ENCODE peak calls at places on chromosomes 11 and 22, in ten cellular contexts. B is effector memory CD4-positive, alpha-beta T cell; H is adipocyte; L is neural progenitor cell; D is left ventricle myocardium inferior; S is pancreas; Y is CD8-positive, alpha-beta T cell; X is aorta; E is BJ; U is heart right ventricle. C is an unnamed sample.
A peak's percentile ranks its signal among the peaks of the same experiment; 100 is the strongest.

GRCh38 chr22:25013634-25014033 is 61.1 kb downstream of the KIAA1671 start:
- DNase-seq in U (peak; percentile 55), X (no peak), S (no peak), B (no peak), H (no peak), L (no peak), E (no peak), D (peak; percentile 37), Y (no peak), C (no peak)

GRCh38 chr22:19207902-19208283 is 29.4 kb upstream of the SLC25A1 start:
- DNase-seq in S (no peak), Y (no peak), D (no peak), H (no peak), L (no peak), X (no peak), E (no peak), U (no peak), B (no peak), C (no peak)

GRCh38 chr11:21711341-21711740 is 481.5 kb upstream of the ANO5 start:
- DNase-seq in L (no peak), S (no peak), B (no peak), D (no peak), E (no peak), U (no peak), X (no peak), H (no peak), Y (no peak), C (no peak)

GRCh38 chr11:72238040-72238450 is 5.9 kb downstream of the PHOX2A start:
- DNase-seq in D (no peak), S (peak; percentile 78), X (no peak), U (peak; percentile 33), E (no peak), L (peak; percentile 90), B (no peak), H (peak; percentile 64), Y (peak; percentile 14), C (no peak)

GRCh38 chr22:24181088-24181995 is at the start of gene SUSD2:
- DNase-seq in D (peak; percentile 34), X (no peak), L (peak; percentile 59), U (no peak), E (no peak), S (peak; percentile 69), Y (no peak), H (no peak), B (no peak), C (no peak)

GRCh38 chr11:104033134-104033533 is 3.3 kb upstream of the DDI1 start:
- DNase-seq in S (no peak), L (no peak), Y (no peak), U (no peak), E (no peak), D (no peak), B (no peak), H (peak; percentile 79), X (no peak), C (no peak)

GRCh38 chr22:48453751-48454485 is 1373.8 kb downstream of the BRD1 start:
- DNase-seq in S (no peak), H (no peak), X (no peak), Y (no peak), U (no peak), D (no peak), L (no peak), B (no peak), E (no peak), C (no peak)

GRCh38 chr11:115626414-115626813 is 122.2 kb upstream of the CADM1 start:
- DNase-seq in X (no peak), E (no peak), L (no peak), S (no peak), U (no peak), B (no peak), D (no peak), Y (no peak), H (no peak), C (no peak)

GRCh38 chr11:67670316-67671210 is 3.9 kb downstream of the ALDH3B2 start:
- DNase-seq in X (no peak), S (no peak), H (no peak), D (no peak), B (no peak), Y (no peak), U (no peak), L (no peak), E (no peak), C (no peak)
- H3K36me3 ChIP-seq in X (no peaks in the 10 kb centered on the region), S (no peaks in the 10 kb centered on the region), H (no peaks in the 10 kb centered on the region), D (no peaks in the 10 kb centered on the region), B (no peaks in the 10 kb centered on the region), Y (no peaks in the 10 kb centered on the region), U (no peaks in the 10 kb centered on the region), L (no peaks in the 10 kb centered on the region), E (no peaks in the 10 kb centered on the region), C (no peaks in the 10 kb centered on the region)

GRCh38 chr11:60917267-60917666 is 3.3 kb downstream of the TMEM109 start:
- DNase-seq in B (no peak), D (no peak), U (no peak), H (no peak), E (no peak), Y (no peak), S (no peak), X (no peak), L (no peak), C (no peak)

GRCh38 chr11:60919320-60919719 is 4.9 kb upstream of the TMEM132A start:
- DNase-seq in U (no peak), H (no peak), B (no peak), Y (no peak), S (no peak), E (no peak), X (no peak), D (no peak), L (no peak), C (no peak)

GRCh38 chr11:60919956-60920355 is 4.3 kb upstream of the TMEM132A start:
- DNase-seq in U (no peak), D (no peak), E (no peak), Y (no peak), L (no peak), X (no peak), S (no peak), H (no peak), B (no peak), C (no peak)

GRCh38 chr11:60918941-60919275 is 5.0 kb downstream of the TMEM109 start:
- DNase-seq in H (no peak), B (no peak), E (no peak), L (no peak), X (no peak), Y (no peak), D (no peak), S (no peak), U (no peak), C (no peak)

DNA sequence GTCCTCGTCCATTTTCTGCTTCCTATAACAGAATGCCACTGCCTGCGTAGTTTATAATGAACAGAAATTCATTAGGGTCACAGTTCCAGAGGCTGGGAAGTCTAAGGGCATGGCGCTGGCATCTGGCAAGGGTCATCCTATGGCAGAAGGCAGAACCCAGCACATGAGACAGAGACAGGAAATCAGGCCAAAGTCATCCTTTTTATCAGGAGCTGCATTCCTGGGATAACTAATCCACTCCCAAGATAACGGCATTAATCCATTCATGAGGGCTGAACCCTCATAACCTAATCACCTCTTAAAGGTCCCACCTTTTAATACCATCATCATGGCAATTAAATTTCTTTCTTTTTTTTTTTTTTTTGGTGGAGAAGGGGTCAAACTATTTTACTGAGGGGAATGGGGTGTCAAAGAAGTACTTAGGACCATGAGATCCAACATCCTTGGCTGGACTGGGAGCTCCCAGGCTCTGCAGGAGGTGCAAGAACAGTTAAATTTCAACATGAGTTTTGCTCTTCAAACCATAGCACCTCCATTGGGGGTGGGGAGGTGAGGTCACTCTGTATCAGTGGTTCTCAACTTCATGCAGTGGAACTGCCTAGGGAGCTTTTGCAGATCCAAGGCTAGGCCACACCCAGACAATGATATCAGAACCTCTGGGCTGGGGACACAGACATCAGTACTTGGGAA is 4.4 kb downstream of the TMEM109 start:
- DNase-seq in E (no peak), S (no peak), L (no peak), Y (no peak), B (no peak), X (no peak), H (no peak), U (no peak), D (no peak), C (no peak)
- H3K36me3 ChIP-seq in E (peaks cover 10% of the 10 kb centered on the region), S (peaks cover 26% of the 10 kb centered on the region), L (no peaks in the 10 kb centered on the region), Y (peaks cover 20% of the 10 kb centered on the region), B (peaks cover 39% of the 10 kb centered on the region), X (peaks cover 15% of the 10 kb centered on the region), H (peaks cover 28% of the 10 kb centered on the region), U (peaks cover 32% of the 10 kb centered on the region), D (peaks cover 39% of the 10 kb centered on the region), C (peaks cover 20% of the 10 kb centered on the region)

GRCh38 chr11:63534895-63535461 is 1.6 kb upstream of the PLAAT4 start:
- DNase-seq in Y (no peak), B (no peak), U (no peak), S (no peak), E (no peak), D (no peak), H (no peak), X (no peak), L (no peak), C (peak; percentile 35)

GRCh38 chr11:63537293-63538101 is 889 bp downstream of the PLAAT4 start:
- DNase-seq in U (peak; percentile 84), Y (no peak), X (peak; percentile 87), E (no peak), L (no peak), B (no peak), D (peak; percentile 65), S (peak; percentile 65), H (peak; percentile 63), C (no peak)

GRCh38 chr11:63535734-63536133 is 874 bp upstream of the PLAAT4 start:
- DNase-seq in L (no peak), U (no peak), E (no peak), H (no peak), S (no peak), Y (peak; percentile 25), X (no peak), D (no peak), B (peak; percentile 26), C (no peak)

GRCh38 chr11:63534076-63534475 is 2.5 kb upstream of the PLAAT4 start:
- DNase-seq in S (no peak), E (no peak), D (no peak), H (no peak), B (no peak), X (peak; percentile 7), L (no peak), Y (no peak), U (no peak), C (no peak)

DNA sequence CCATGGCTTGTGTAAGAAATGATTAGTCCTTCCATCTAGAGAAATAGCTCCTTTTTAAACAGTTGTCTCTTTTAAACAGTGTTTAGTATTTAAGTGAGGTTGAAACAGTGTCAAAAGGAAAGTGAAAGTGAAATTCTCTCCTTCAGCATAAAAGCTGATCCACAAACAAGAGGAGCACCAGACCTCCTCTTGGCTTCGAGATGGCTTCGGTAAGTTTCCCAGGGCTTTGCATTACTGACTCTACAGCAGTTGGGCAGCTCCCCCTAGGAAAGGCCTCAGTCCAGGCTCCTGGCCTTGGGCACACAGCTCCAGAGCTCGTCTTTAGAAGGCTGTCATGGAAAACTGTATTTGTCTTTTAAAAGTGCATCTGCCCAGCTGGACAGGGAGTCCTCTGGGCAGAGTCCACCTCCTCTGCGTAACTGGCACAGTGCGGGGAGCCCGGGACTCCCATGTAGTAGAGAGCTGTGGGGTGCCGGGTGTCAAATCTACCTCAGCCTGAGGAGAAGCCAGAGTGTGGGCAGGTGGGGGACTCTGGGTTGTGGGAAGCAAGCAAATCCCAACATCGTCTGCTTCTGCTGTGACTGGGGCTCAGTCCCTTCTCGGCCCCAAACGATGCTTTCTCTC is at the start of gene PLAAT4:
- DNase-seq in S (no peak), D (peak; percentile 20), X (peak; percentile 71), E (no peak), H (peak; percentile 78), Y (peak; percentile 21), B (peak; percentile 13), U (peak; percentile 31), L (no peak), C (peak; percentile 29)
- H3K36me3 ChIP-seq in S (no peaks in the 10 kb centered on the region), D (no peaks in the 10 kb centered on the region), X (no peaks in the 10 kb centered on the region), E (no peaks in the 10 kb centered on the region), H (no peaks in the 10 kb centered on the region), Y (no peaks in the 10 kb centered on the region), B (peaks cover 5% of the 10 kb centered on the region), U (no peaks in the 10 kb centered on the region), L (no peaks in the 10 kb centered on the region), C (no peaks in the 10 kb centered on the region)

GRCh38 chr11:20417771-20418170 is 30.3 kb downstream of the PRMT3 start:
- DNase-seq in U (no peak), L (no peak), Y (no peak), S (no peak), E (no peak), H (no peak), D (no peak), X (no peak), B (no peak), C (no peak)

GRCh38 chr11:20421902-20422301 is 34.4 kb downstream of the PRMT3 start:
- DNase-seq in U (no peak), H (no peak), E (no peak), S (no peak), L (no peak), D (no peak), B (no peak), X (no peak), Y (no peak), C (no peak)
- H3K36me3 ChIP-seq in U (peaks cover 4% of the 10 kb centered on the region), H (peaks cover 40% of the 10 kb centered on the region), E (no peaks in the 10 kb centered on the region), S (no peaks in the 10 kb centered on the region), L (no peaks in the 10 kb centered on the region), D (peaks cover 56% of the 10 kb centered on the region), B (peaks cover 8% of the 10 kb centered on the region), X (peaks cover 2% of the 10 kb centered on the region), Y (peaks cover 4% of the 10 kb centered on the region), C (peaks cover under 1% of the 10 kb centered on the region)

C was measured in GM06990.